ENCODE peak calls at places on chromosomes 7 and 10, in seven cellular contexts. O, F, N, D, R, P and X are unnamed samples.

GRCh38 chr10:52879181-52879607 is 106.6 kb upstream of the MBL2 start:
- DNase-seq in O (no peak), N (no peak), F (no peak), P (no peak), R (no peak), D (no peak), X (no peak)

GRCh38 chr10:103745264-103746247 is 109.8 kb downstream of the SH3PXD2A start:
- DNase-seq in F (no peak), P (no peak), D (no peak), O (no peak), N (no peak), R (no peak), X (no peak)

GRCh38 chr10:36494386-36494785 is 631.0 kb upstream of the ANKRD30A start:
- DNase-seq in N (no peak), R (no peak), O (no peak), D (no peak), P (no peak), F (no peak), X (no peak)

GRCh38 chr7:94028768-94029167 is 24.6 kb upstream of the BET1 start:
- DNase-seq in D (no peak), O (no peak), P (no peak), N (no peak), R (no peak), F (no peak), X (no peak)

GRCh38 chr7:50497968-50498367 is 47.8 kb upstream of the FIGNL1 start:
- DNase-seq in F (no peak), N (no peak), R (no peak), P (no peak), D (no peak), O (no peak), X (no peak)

GRCh38 chr10:71079761-71080380 is 132.5 kb upstream of the UNC5B start:
- DNase-seq in O (no peak), N (peak), R (no peak), P (no peak), F (no peak), D (no peak), X (no peak)

GRCh38 chr10:70324341-70324861 is 40.6 kb upstream of the NPFFR1 start:
- DNase-seq in N (peak), P (peak), F (peak), D (no peak), O (no peak), R (no peak), X (no peak)

GRCh38 chr7:4195650-4196049 is 486.4 kb upstream of the FOXK1 start:
- DNase-seq in O (no peak), P (no peak), N (no peak), R (no peak), F (no peak), D (no peak), X (no peak)

GRCh38 chr7:129193892-129194291 is 5.5 kb downstream of the SMO start:
- DNase-seq in N (no peak), D (no peak), P (no peak), F (no peak), O (no peak), R (no peak), X (no peak)

GRCh38 chr10:49296826-49297225 is 2.1 kb upstream of the C10orf71 start:
- DNase-seq in P (no peak), F (no peak), R (no peak), O (no peak), N (no peak), D (no peak), X (no peak)

GRCh38 chr10:12513003-12513365 is 163.6 kb downstream of the CAMK1D start:
- DNase-seq in F (no peak), R (no peak), P (no peak), D (no peak), N (no peak), O (no peak), X (no peak)

GRCh38 chr7:54699715-54700114 is 59.3 kb downstream of the SEC61G start:
- DNase-seq in P (no peak), O (no peak), N (no peak), F (no peak), R (no peak), D (no peak), X (no peak)